ENCODE peak calls at places on chromosomes 4 and X, in ten cellular contexts. One of them, this sample, is unnamed.

GRCh38 chr4:52551487-52551886 is 107.6 kb downstream of the USP46 start:
- DNase-seq in iris pigment epithelial cell: no peak
- DNase-seq in Peyer's patch: no peak
- DNase-seq in activated CD4-positive, alpha-beta T cell treated with anti-CD3 and anti-CD28 coated beads, Interleukin-2, amount 10 ng/mL, durations not matched to agents 24 days and 14 days: no peak
- DNase-seq in cardiac septum: peak
- DNase-seq in AG08395: no peak
- DNase-seq in natural killer cell treated with Interleukin-12 subunit alpha and Interleukin-12 subunit beta and Interleukin-15 and Interleukin-18, amount 100 ng/mL, for 72 hours: no peak
- DNase-seq in NCI-H2029 treated with DMSO at 0.1 percent for 48 hours: no peak
- DNase-seq in OCI-M1: no peak
- DNase-seq in activated naive CD4-positive, alpha-beta T cell: no peak
- DNase-seq in this sample: no peak

GRCh38 chr4:6999172-7000086 is 43.7 kb upstream of the TADA2B start:
- DNase-seq in cardiac septum: no peak
- DNase-seq in activated CD4-positive, alpha-beta T cell treated with anti-CD3 and anti-CD28 coated beads, Interleukin-2, amount 10 ng/mL, durations not matched to agents 24 days and 14 days: peak
- DNase-seq in AG08395: no peak
- DNase-seq in Peyer's patch: no peak
- DNase-seq in activated naive CD4-positive, alpha-beta T cell: no peak
- DNase-seq in natural killer cell treated with Interleukin-12 subunit alpha and Interleukin-12 subunit beta and Interleukin-15 and Interleukin-18, amount 100 ng/mL, for 72 hours: no peak
- DNase-seq in OCI-M1: no peak
- DNase-seq in iris pigment epithelial cell: no peak
- DNase-seq in NCI-H2029 treated with DMSO at 0.1 percent for 48 hours: no peak
- DNase-seq in this sample: no peak

GRCh38 chrX:69412661-69413060 is 91.5 kb upstream of the NALF2 start:
- DNase-seq in cardiac septum: no peak
- DNase-seq in Peyer's patch: no peak
- DNase-seq in activated naive CD4-positive, alpha-beta T cell: no peak
- DNase-seq in AG08395: no peak
- DNase-seq in activated CD4-positive, alpha-beta T cell treated with anti-CD3 and anti-CD28 coated beads, Interleukin-2, amount 10 ng/mL, durations not matched to agents 24 days and 14 days: no peak
- DNase-seq in iris pigment epithelial cell: no peak
- DNase-seq in natural killer cell treated with Interleukin-12 subunit alpha and Interleukin-12 subunit beta and Interleukin-15 and Interleukin-18, amount 100 ng/mL, for 72 hours: no peak
- DNase-seq in OCI-M1: no peak
- DNase-seq in NCI-H2029 treated with DMSO at 0.1 percent for 48 hours: no peak
- DNase-seq in this sample: no peak

GRCh38 chrX:68999931-69000330 is 165.3 kb downstream of the PJA1 start:
- DNase-seq in Peyer's patch: no peak
- DNase-seq in OCI-M1: no peak
- DNase-seq in activated naive CD4-positive, alpha-beta T cell: no peak
- DNase-seq in AG08395: no peak
- DNase-seq in NCI-H2029 treated with DMSO at 0.1 percent for 48 hours: no peak
- DNase-seq in natural killer cell treated with Interleukin-12 subunit alpha and Interleukin-12 subunit beta and Interleukin-15 and Interleukin-18, amount 100 ng/mL, for 72 hours: no peak
- DNase-seq in cardiac septum: no peak
- DNase-seq in activated CD4-positive, alpha-beta T cell treated with anti-CD3 and anti-CD28 coated beads, Interleukin-2, amount 10 ng/mL, durations not matched to agents 24 days and 14 days: no peak
- DNase-seq in iris pigment epithelial cell: no peak
- DNase-seq in this sample: no peak

GRCh38 chrX:119516157-119516702 is 48.0 kb downstream of the SLC25A5 start:
- DNase-seq in activated naive CD4-positive, alpha-beta T cell: no peak
- DNase-seq in AG08395: peak
- DNase-seq in activated CD4-positive, alpha-beta T cell treated with anti-CD3 and anti-CD28 coated beads, Interleukin-2, amount 10 ng/mL, durations not matched to agents 24 days and 14 days: peak
- DNase-seq in cardiac septum: no peak
- DNase-seq in iris pigment epithelial cell: peak
- DNase-seq in Peyer's patch: peak
- DNase-seq in OCI-M1: peak
- DNase-seq in NCI-H2029 treated with DMSO at 0.1 percent for 48 hours: peak
- DNase-seq in natural killer cell treated with Interleukin-12 subunit alpha and Interleukin-12 subunit beta and Interleukin-15 and Interleukin-18, amount 100 ng/mL, for 72 hours: no peak
- DNase-seq in this sample: peak

GRCh38 chrX:45710081-45710801 is 509.6 kb upstream of the DIPK2B start:
- DNase-seq in iris pigment epithelial cell: peak
- DNase-seq in natural killer cell treated with Interleukin-12 subunit alpha and Interleukin-12 subunit beta and Interleukin-15 and Interleukin-18, amount 100 ng/mL, for 72 hours: peak
- DNase-seq in activated CD4-positive, alpha-beta T cell treated with anti-CD3 and anti-CD28 coated beads, Interleukin-2, amount 10 ng/mL, durations not matched to agents 24 days and 14 days: peak
- DNase-seq in Peyer's patch: no peak
- DNase-seq in OCI-M1: no peak
- DNase-seq in NCI-H2029 treated with DMSO at 0.1 percent for 48 hours: no peak
- DNase-seq in activated naive CD4-positive, alpha-beta T cell: no peak
- DNase-seq in cardiac septum: no peak
- DNase-seq in AG08395: peak
- DNase-seq in this sample: no peak

GRCh38 chr4:71194454-71194853 is 144.4 kb upstream of the SLC4A4 start:
- DNase-seq in AG08395: no peak
- DNase-seq in activated CD4-positive, alpha-beta T cell treated with anti-CD3 and anti-CD28 coated beads, Interleukin-2, amount 10 ng/mL, durations not matched to agents 24 days and 14 days: no peak
- DNase-seq in cardiac septum: no peak
- DNase-seq in activated naive CD4-positive, alpha-beta T cell: no peak
- DNase-seq in iris pigment epithelial cell: no peak
- DNase-seq in NCI-H2029 treated with DMSO at 0.1 percent for 48 hours: no peak
- DNase-seq in natural killer cell treated with Interleukin-12 subunit alpha and Interleukin-12 subunit beta and Interleukin-15 and Interleukin-18, amount 100 ng/mL, for 72 hours: no peak
- DNase-seq in OCI-M1: no peak
- DNase-seq in Peyer's patch: no peak
- DNase-seq in this sample: no peak

GRCh38 chr4:111854494-111855087 is 290.7 kb upstream of the FAM241A start:
- DNase-seq in AG08395: peak
- DNase-seq in activated CD4-positive, alpha-beta T cell treated with anti-CD3 and anti-CD28 coated beads, Interleukin-2, amount 10 ng/mL, durations not matched to agents 24 days and 14 days: peak
- DNase-seq in activated naive CD4-positive, alpha-beta T cell: no peak
- DNase-seq in NCI-H2029 treated with DMSO at 0.1 percent for 48 hours: no peak
- DNase-seq in Peyer's patch: peak
- DNase-seq in iris pigment epithelial cell: peak
- DNase-seq in OCI-M1: peak
- DNase-seq in cardiac septum: no peak
- DNase-seq in natural killer cell treated with Interleukin-12 subunit alpha and Interleukin-12 subunit beta and Interleukin-15 and Interleukin-18, amount 100 ng/mL, for 72 hours: no peak
- DNase-seq in this sample: peak

GRCh38 chr4:169658970-169659735 is 38.8 kb downstream of the CLCN3 start:
- DNase-seq in OCI-M1: peak
- DNase-seq in natural killer cell treated with Interleukin-12 subunit alpha and Interleukin-12 subunit beta and Interleukin-15 and Interleukin-18, amount 100 ng/mL, for 72 hours: no peak
- DNase-seq in Peyer's patch: no peak
- DNase-seq in cardiac septum: no peak
- DNase-seq in AG08395: no peak
- DNase-seq in NCI-H2029 treated with DMSO at 0.1 percent for 48 hours: no peak
- DNase-seq in activated naive CD4-positive, alpha-beta T cell: no peak
- DNase-seq in iris pigment epithelial cell: no peak
- DNase-seq in activated CD4-positive, alpha-beta T cell treated with anti-CD3 and anti-CD28 coated beads, Interleukin-2, amount 10 ng/mL, durations not matched to agents 24 days and 14 days: no peak
- DNase-seq in this sample: no peak

GRCh38 chr4:14241574-14241973 is 614.0 kb upstream of the BOD1L1 start:
- DNase-seq in Peyer's patch: no peak
- DNase-seq in natural killer cell treated with Interleukin-12 subunit alpha and Interleukin-12 subunit beta and Interleukin-15 and Interleukin-18, amount 100 ng/mL, for 72 hours: no peak
- DNase-seq in activated CD4-positive, alpha-beta T cell treated with anti-CD3 and anti-CD28 coated beads, Interleukin-2, amount 10 ng/mL, durations not matched to agents 24 days and 14 days: no peak
- DNase-seq in AG08395: no peak
- DNase-seq in activated naive CD4-positive, alpha-beta T cell: no peak
- DNase-seq in OCI-M1: no peak
- DNase-seq in NCI-H2029 treated with DMSO at 0.1 percent for 48 hours: no peak
- DNase-seq in cardiac septum: no peak
- DNase-seq in iris pigment epithelial cell: no peak
- DNase-seq in this sample: no peak

GRCh38 chrX:51332188-51332942 is at the start of gene NUDT10:
- DNase-seq in cardiac septum: no peak
- DNase-seq in OCI-M1: no peak
- DNase-seq in Peyer's patch: peak
- DNase-seq in activated CD4-positive, alpha-beta T cell treated with anti-CD3 and anti-CD28 coated beads, Interleukin-2, amount 10 ng/mL, durations not matched to agents 24 days and 14 days: peak
- DNase-seq in NCI-H2029 treated with DMSO at 0.1 percent for 48 hours: no peak
- DNase-seq in iris pigment epithelial cell: peak
- DNase-seq in natural killer cell treated with Interleukin-12 subunit alpha and Interleukin-12 subunit beta and Interleukin-15 and Interleukin-18, amount 100 ng/mL, for 72 hours: peak
- DNase-seq in AG08395: peak
- DNase-seq in activated naive CD4-positive, alpha-beta T cell: no peak
- DNase-seq in this sample: no peak

GRCh38 chrX:74521961-74522833 is 92.2 kb downstream of the RLIM start:
- DNase-seq in cardiac septum: no peak
- DNase-seq in iris pigment epithelial cell: no peak
- DNase-seq in OCI-M1: no peak
- DNase-seq in Peyer's patch: no peak
- DNase-seq in AG08395: peak
- DNase-seq in natural killer cell treated with Interleukin-12 subunit alpha and Interleukin-12 subunit beta and Interleukin-15 and Interleukin-18, amount 100 ng/mL, for 72 hours: no peak
- DNase-seq in activated CD4-positive, alpha-beta T cell treated with anti-CD3 and anti-CD28 coated beads, Interleukin-2, amount 10 ng/mL, durations not matched to agents 24 days and 14 days: no peak
- DNase-seq in NCI-H2029 treated with DMSO at 0.1 percent for 48 hours: no peak
- DNase-seq in activated naive CD4-positive, alpha-beta T cell: no peak
- DNase-seq in this sample: no peak

GRCh38 chrX:126272795-126273497 is 106.9 kb upstream of the DCAF12L2 start:
- DNase-seq in NCI-H2029 treated with DMSO at 0.1 percent for 48 hours: no peak
- DNase-seq in cardiac septum: no peak
- DNase-seq in Peyer's patch: no peak
- DNase-seq in activated naive CD4-positive, alpha-beta T cell: no peak
- DNase-seq in AG08395: no peak
- DNase-seq in activated CD4-positive, alpha-beta T cell treated with anti-CD3 and anti-CD28 coated beads, Interleukin-2, amount 10 ng/mL, durations not matched to agents 24 days and 14 days: no peak
- DNase-seq in natural killer cell treated with Interleukin-12 subunit alpha and Interleukin-12 subunit beta and Interleukin-15 and Interleukin-18, amount 100 ng/mL, for 72 hours: no peak
- DNase-seq in iris pigment epithelial cell: no peak
- DNase-seq in OCI-M1: no peak
- DNase-seq in this sample: no peak

GRCh38 chr4:110020139-110020538 is 107.5 kb downstream of the EGF start:
- DNase-seq in activated CD4-positive, alpha-beta T cell treated with anti-CD3 and anti-CD28 coated beads, Interleukin-2, amount 10 ng/mL, durations not matched to agents 24 days and 14 days: no peak
- DNase-seq in Peyer's patch: no peak
- DNase-seq in AG08395: peak
- DNase-seq in natural killer cell treated with Interleukin-12 subunit alpha and Interleukin-12 subunit beta and Interleukin-15 and Interleukin-18, amount 100 ng/mL, for 72 hours: no peak
- DNase-seq in cardiac septum: no peak
- DNase-seq in OCI-M1: no peak
- DNase-seq in NCI-H2029 treated with DMSO at 0.1 percent for 48 hours: no peak
- DNase-seq in activated naive CD4-positive, alpha-beta T cell: no peak
- DNase-seq in iris pigment epithelial cell: peak
- DNase-seq in this sample: no peak

GRCh38 chr4:133594246-133595207 is 445.4 kb downstream of the PCDH10 start:
- DNase-seq in AG08395: no peak
- DNase-seq in Peyer's patch: no peak
- DNase-seq in NCI-H2029 treated with DMSO at 0.1 percent for 48 hours: no peak
- DNase-seq in OCI-M1: peak
- DNase-seq in activated CD4-positive, alpha-beta T cell treated with anti-CD3 and anti-CD28 coated beads, Interleukin-2, amount 10 ng/mL, durations not matched to agents 24 days and 14 days: no peak
- DNase-seq in natural killer cell treated with Interleukin-12 subunit alpha and Interleukin-12 subunit beta and Interleukin-15 and Interleukin-18, amount 100 ng/mL, for 72 hours: no peak
- DNase-seq in activated naive CD4-positive, alpha-beta T cell: no peak
- DNase-seq in cardiac septum: no peak
- DNase-seq in iris pigment epithelial cell: peak
- DNase-seq in this sample: no peak

GRCh38 chr4:15714616-15715015 is 11.8 kb downstream of the BST1 start:
- DNase-seq in Peyer's patch: no peak
- DNase-seq in activated naive CD4-positive, alpha-beta T cell: no peak
- DNase-seq in OCI-M1: peak
- DNase-seq in activated CD4-positive, alpha-beta T cell treated with anti-CD3 and anti-CD28 coated beads, Interleukin-2, amount 10 ng/mL, durations not matched to agents 24 days and 14 days: no peak
- DNase-seq in AG08395: peak
- DNase-seq in NCI-H2029 treated with DMSO at 0.1 percent for 48 hours: no peak
- DNase-seq in natural killer cell treated with Interleukin-12 subunit alpha and Interleukin-12 subunit beta and Interleukin-15 and Interleukin-18, amount 100 ng/mL, for 72 hours: no peak
- DNase-seq in iris pigment epithelial cell: no peak
- DNase-seq in cardiac septum: no peak
- DNase-seq in this sample: no peak

GRCh38 chrX:133333154-133333750 is 82.0 kb downstream of the GPC4 start:
- DNase-seq in activated CD4-positive, alpha-beta T cell treated with anti-CD3 and anti-CD28 coated beads, Interleukin-2, amount 10 ng/mL, durations not matched to agents 24 days and 14 days: no peak
- DNase-seq in NCI-H2029 treated with DMSO at 0.1 percent for 48 hours: no peak
- DNase-seq in activated naive CD4-positive, alpha-beta T cell: no peak
- DNase-seq in Peyer's patch: no peak
- DNase-seq in AG08395: no peak
- DNase-seq in cardiac septum: no peak
- DNase-seq in iris pigment epithelial cell: no peak
- DNase-seq in OCI-M1: no peak
- DNase-seq in natural killer cell treated with Interleukin-12 subunit alpha and Interleukin-12 subunit beta and Interleukin-15 and Interleukin-18, amount 100 ng/mL, for 72 hours: no peak
- DNase-seq in this sample: no peak

GRCh38 chr4:158993895-158994294 is 109.0 kb upstream of the RAPGEF2 start:
- DNase-seq in activated CD4-positive, alpha-beta T cell treated with anti-CD3 and anti-CD28 coated beads, Interleukin-2, amount 10 ng/mL, durations not matched to agents 24 days and 14 days: no peak
- DNase-seq in natural killer cell treated with Interleukin-12 subunit alpha and Interleukin-12 subunit beta and Interleukin-15 and Interleukin-18, amount 100 ng/mL, for 72 hours: no peak
- DNase-seq in Peyer's patch: no peak
- DNase-seq in cardiac septum: no peak
- DNase-seq in NCI-H2029 treated with DMSO at 0.1 percent for 48 hours: no peak
- DNase-seq in activated naive CD4-positive, alpha-beta T cell: no peak
- DNase-seq in iris pigment epithelial cell: no peak
- DNase-seq in AG08395: no peak
- DNase-seq in OCI-M1: peak
- DNase-seq in this sample: no peak

GRCh38 chr4:120830204-120830603 is 92.3 kb downstream of the PRDM5 start:
- DNase-seq in activated naive CD4-positive, alpha-beta T cell: no peak
- DNase-seq in natural killer cell treated with Interleukin-12 subunit alpha and Interleukin-12 subunit beta and Interleukin-15 and Interleukin-18, amount 100 ng/mL, for 72 hours: no peak
- DNase-seq in cardiac septum: no peak
- DNase-seq in Peyer's patch: no peak
- DNase-seq in OCI-M1: peak
- DNase-seq in NCI-H2029 treated with DMSO at 0.1 percent for 48 hours: no peak
- DNase-seq in activated CD4-positive, alpha-beta T cell treated with anti-CD3 and anti-CD28 coated beads, Interleukin-2, amount 10 ng/mL, durations not matched to agents 24 days and 14 days: no peak
- DNase-seq in iris pigment epithelial cell: no peak
- DNase-seq in AG08395: peak
- DNase-seq in this sample: no peak